ENCODE peak calls at places on chromosomes 4 and X, in ten cellular contexts. L, S, U, G, P, R, H, Z, A and N are unnamed samples. For H3K27me3, the result is how much of the 10 kb centered on the place peaks cover.

GRCh38 chrX:56932106-56932505 is 63.2 kb downstream of the SPIN3 start:
- DNase-seq in Z (no peak), H (no peak), P (no peak), S (no peak), R (no peak), U (no peak), A (no peak), L (no peak), G (no peak), N (no peak)

GRCh38 chr4:46945062-46945461 is 36.0 kb upstream of the COX7B2 start:
- DNase-seq in P (no peak), S (no peak), A (no peak), L (no peak), R (no peak), H (no peak), G (no peak), U (no peak), Z (no peak), N (no peak)

GRCh38 chr4:6404611-6405416 is 67.6 kb downstream of the PPP2R2C start:
- DNase-seq in S (no peak), A (no peak), L (no peak), P (no peak), U (no peak), G (no peak), H (peak), R (no peak), Z (no peak), N (no peak)

GRCh38 chr4:150342945-150343344 is 239.0 kb upstream of the MAB21L2 start:
- DNase-seq in H (no peak), Z (peak), L (no peak), S (peak), R (no peak), G (no peak), P (no peak), U (no peak), A (no peak), N (no peak)

GRCh38 chrX:38060331-38060878 is 54.1 kb downstream of the SYTL5 start:
- DNase-seq in R (no peak), Z (no peak), S (no peak), G (no peak), A (peak), H (no peak), L (no peak), U (no peak), P (no peak), N (no peak)

GRCh38 chrX:48617542-48618340 is 20.4 kb downstream of the WDR13 start:
- DNase-seq in A (peak), L (no peak), Z (no peak), R (no peak), H (no peak), U (no peak), G (no peak), P (no peak), S (no peak), N (no peak)

GRCh38 chrX:154712781-154713391 is 38.0 kb downstream of the GAB3 start:
- DNase-seq in P (no peak), U (no peak), R (no peak), A (peak), S (no peak), G (no peak), H (peak), Z (no peak), L (no peak), N (no peak)

GRCh38 chrX:81866873-81867272 is 665.0 kb downstream of the SH3BGRL start:
- DNase-seq in Z (no peak), P (no peak), L (no peak), A (no peak), U (no peak), R (no peak), S (no peak), H (no peak), G (no peak), N (no peak)

GRCh38 chr4:78040431-78040830 is 16.7 kb upstream of the FRAS1 start:
- DNase-seq in S (no peak), L (no peak), A (peak), U (no peak), H (no peak), Z (no peak), R (no peak), G (no peak), P (no peak), N (no peak)

GRCh38 chr4:150814873-150815272 is 200.2 kb downstream of the LRBA start:
- DNase-seq in Z (no peak), R (no peak), L (no peak), G (no peak), P (no peak), H (no peak), U (no peak), A (no peak), S (no peak), N (no peak)

GRCh38 chrX:44898411-44899221 is 25.6 kb downstream of the KDM6A start:
- DNase-seq in Z (no peak), H (no peak), L (no peak), G (no peak), R (no peak), A (peak), S (no peak), P (no peak), U (peak), N (no peak)

GRCh38 chr4:74549936-74550335 is 105.0 kb downstream of the AREG start:
- DNase-seq in H (no peak), R (no peak), S (no peak), L (no peak), P (no peak), G (no peak), A (peak), U (no peak), Z (no peak), N (no peak)

GRCh38 chr4:44256414-44256813 is 192.2 kb downstream of the KCTD8 start:
- DNase-seq in S (no peak), U (no peak), P (no peak), H (no peak), L (no peak), A (no peak), Z (no peak), R (no peak), G (no peak), N (no peak)

GRCh38 chrX:20951016-20951795 is 423.0 kb upstream of the CNKSR2 start:
- DNase-seq in Z (peak), P (no peak), R (no peak), H (no peak), L (peak), S (no peak), U (no peak), A (no peak), G (no peak), N (no peak)

GRCh38 chr4:142452132-142452855 is 393.8 kb downstream of the INPP4B start:
- DNase-seq in H (no peak), S (no peak), G (no peak), U (no peak), R (no peak), A (peak), Z (no peak), L (no peak), P (no peak), N (no peak)

GRCh38 chrX:110477593-110478228 is 119.1 kb downstream of the RTL9 start:
- DNase-seq in S (no peak), R (no peak), L (no peak), P (no peak), G (no peak), U (no peak), Z (no peak), A (no peak), H (no peak), N (no peak)

GRCh38 chr4:38155589-38156294 is 195.5 kb downstream of the PTTG2 start:
- DNase-seq in R (no peak), G (no peak), U (no peak), Z (no peak), P (no peak), A (no peak), L (no peak), H (no peak), S (no peak), N (no peak)

GRCh38 chrX:41350976-41351569 is 17.1 kb downstream of the DDX3X start:
- DNase-seq in R (no peak), G (no peak), Z (no peak), A (no peak), H (no peak), L (no peak), U (no peak), P (no peak), S (no peak), N (no peak)

GRCh38 chrX:154998204-154998880 is 24.2 kb downstream of the F8 start:
- DNase-seq in S (no peak), P (no peak), A (no peak), R (no peak), G (no peak), L (no peak), U (no peak), H (no peak), Z (no peak), N (no peak)

GRCh38 chrX:68935362-68935761 is 106.5 kb downstream of the EFNB1 start:
- DNase-seq in S (no peak), Z (no peak), H (no peak), A (no peak), L (no peak), P (no peak), U (no peak), G (no peak), R (peak), N (no peak)

GRCh38 chr4:26412381-26413372 is 77.6 kb downstream of the CCKAR start:
- DNase-seq in P (no peak), G (no peak), A (no peak), U (no peak), S (peak), R (peak), H (no peak), L (no peak), Z (peak), N (no peak)

GRCh38 chr4:114857831-114858230 is 255.6 kb downstream of the NDST4 start:
- DNase-seq in R (no peak), G (no peak), A (no peak), P (peak), S (no peak), L (no peak), H (no peak), Z (no peak), U (no peak), N (no peak)

DNA sequence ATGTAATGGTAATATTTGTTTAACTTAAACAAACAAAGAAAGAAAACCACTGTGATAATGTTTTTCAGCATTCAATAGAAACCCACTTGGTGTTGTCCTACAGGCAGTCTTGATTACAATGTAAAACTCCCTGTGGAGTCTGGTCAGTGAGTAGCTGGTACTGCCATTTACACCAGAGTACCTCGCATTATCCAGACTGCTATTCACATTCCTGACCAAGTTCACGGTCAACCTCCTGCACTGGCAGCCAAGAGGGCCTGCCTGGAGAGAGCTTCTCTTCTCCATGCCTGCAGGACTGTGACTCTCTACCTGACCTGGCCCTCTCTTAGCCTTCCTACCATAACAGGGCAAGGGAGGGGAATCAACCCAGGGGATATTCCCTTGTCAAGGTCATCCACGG is 2.9 kb upstream of the LONRF3 start:
- DNase-seq in P (no peak), G (no peak), L (no peak), A (no peak), H (no peak), S (no peak), U (no peak), R (no peak), Z (no peak), N (no peak)
- H3K27me3 ChIP-seq in P (under half), G (under half), L (under half), A (under half), H (under half), S (under half), U (under half), R (under half), Z (under half), N (under half)

GRCh38 chr4:56654238-56654632 is 26.9 kb downstream of the HOPX start:
- DNase-seq in G (peak), H (no peak), R (peak), P (no peak), U (no peak), S (no peak), Z (no peak), L (no peak), A (peak), N (no peak)

GRCh38 chr4:56656346-56656643 is 24.8 kb downstream of the HOPX start:
- DNase-seq in P (peak), R (peak), U (no peak), H (peak), L (no peak), Z (no peak), G (no peak), S (peak), A (no peak), N (no peak)

GRCh38 chr4:56657128-56657527 is 24.0 kb downstream of the HOPX start:
- DNase-seq in S (no peak), R (no peak), U (no peak), A (no peak), P (no peak), G (no peak), L (no peak), Z (no peak), H (no peak), N (no peak)

GRCh38 chr4:56655209-56655626 is 25.9 kb downstream of the HOPX start:
- DNase-seq in U (no peak), A (peak), H (no peak), R (peak), P (peak), S (peak), Z (no peak), G (peak), L (no peak), N (no peak)

GRCh38 chr4:56655627-56656345 is 25.3 kb downstream of the HOPX start:
- DNase-seq in U (no peak), P (peak), Z (no peak), H (peak), S (no peak), L (no peak), G (no peak), R (peak), A (no peak), N (no peak)
- H3K4me3 ChIP-seq in U (no peak), P (peak), Z (peak), H (peak), S (peak), L (peak), G (peak), R (peak), A (peak), N (peak)

DNA sequence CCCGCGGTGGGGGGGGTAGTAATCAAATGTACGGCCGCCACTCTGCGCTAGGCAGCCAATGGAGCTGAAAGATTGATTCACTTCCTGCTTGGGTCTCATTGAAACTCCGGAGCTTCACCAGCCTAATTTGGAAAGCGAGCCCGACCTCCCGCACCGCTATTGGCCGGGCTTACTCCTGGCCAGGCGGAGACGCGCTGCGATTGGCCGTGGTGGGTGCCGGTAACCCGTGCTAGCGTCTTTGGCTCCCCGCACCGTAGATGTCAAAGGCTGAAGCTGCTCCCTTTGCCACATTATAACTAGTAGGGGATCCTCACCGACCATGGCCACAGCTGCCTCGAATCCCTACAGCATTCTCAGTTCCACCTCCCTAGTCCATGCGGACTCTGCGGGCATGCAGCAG is at the start of gene POU3F4:
- DNase-seq in U (no peak), P (no peak), Z (no peak), H (no peak), R (no peak), G (no peak), S (no peak), A (peak), L (no peak), N (no peak)
- H3K27me3 ChIP-seq in U (under half), P (half or more), Z (under half), H (under half), R (under half), G (under half), S (half or more), A (under half), L (under half), N (under half)

DNA sequence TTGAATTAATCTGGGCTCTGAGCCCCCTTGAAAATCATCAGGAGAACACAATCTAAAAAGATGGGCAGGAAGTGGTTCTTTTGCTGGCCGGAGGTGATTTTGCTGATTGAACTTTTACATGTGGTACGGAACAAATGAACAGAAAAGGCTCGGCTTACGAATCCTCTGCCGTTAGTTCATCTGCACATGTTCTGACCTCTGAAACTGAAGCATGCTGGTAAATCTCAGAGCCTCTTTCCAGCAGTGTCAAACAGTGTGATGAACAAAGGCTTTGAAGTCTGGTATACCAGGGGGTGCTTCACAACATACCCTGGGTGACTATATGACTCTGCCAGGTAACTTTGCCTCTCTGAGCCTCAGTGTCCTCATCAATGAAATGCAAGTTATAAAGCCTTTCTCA is 194.2 kb upstream of the C1QTNF7 start:
- DNase-seq in S (no peak), P (no peak), A (peak), R (no peak), L (no peak), U (no peak), H (no peak), G (no peak), Z (no peak), N (no peak)
- H3K4me3 ChIP-seq in S (no peak), P (no peak), A (peak), R (no peak), L (no peak), U (no peak), H (peak), G (no peak), Z (no peak), N (no peak)

GRCh38 chr4:110418641-110419040 is 57.3 kb upstream of the ENPEP start:
- DNase-seq in H (no peak), G (no peak), R (no peak), U (no peak), A (no peak), Z (no peak), S (no peak), L (no peak), P (no peak), N (no peak)
- H3K27me3 ChIP-seq in H (under half), G (under half), R (under half), U (under half), A (under half), Z (under half), S (under half), L (under half), P (under half), N (under half)

DNA sequence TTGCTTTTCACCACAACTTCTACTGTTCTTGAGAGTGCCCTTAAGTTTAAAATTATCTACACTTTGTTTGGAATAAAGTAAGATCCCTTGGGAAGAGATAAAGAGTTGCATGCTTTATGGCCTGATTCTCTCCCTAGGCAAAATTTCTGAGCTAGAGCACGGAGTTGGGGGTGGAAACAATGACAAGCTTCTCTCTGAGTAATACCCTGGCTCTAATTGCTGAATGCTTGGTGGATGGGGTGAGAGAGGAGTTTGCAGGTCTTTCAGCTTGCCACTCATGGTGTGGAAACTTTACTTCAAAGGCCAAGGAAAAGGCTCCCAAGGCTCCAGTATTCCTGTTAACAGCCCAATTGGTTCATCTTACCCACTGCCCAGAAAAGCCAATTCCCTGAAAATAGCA is 26.1 kb upstream of the PRDM8 start:
- DNase-seq in R (no peak), U (no peak), S (no peak), L (no peak), P (no peak), G (no peak), A (peak), H (no peak), Z (no peak), N (no peak)
- H3K4me3 ChIP-seq in R (no peak), U (no peak), S (no peak), L (no peak), P (no peak), G (no peak), A (no peak), H (peak), Z (no peak), N (no peak)

DNA sequence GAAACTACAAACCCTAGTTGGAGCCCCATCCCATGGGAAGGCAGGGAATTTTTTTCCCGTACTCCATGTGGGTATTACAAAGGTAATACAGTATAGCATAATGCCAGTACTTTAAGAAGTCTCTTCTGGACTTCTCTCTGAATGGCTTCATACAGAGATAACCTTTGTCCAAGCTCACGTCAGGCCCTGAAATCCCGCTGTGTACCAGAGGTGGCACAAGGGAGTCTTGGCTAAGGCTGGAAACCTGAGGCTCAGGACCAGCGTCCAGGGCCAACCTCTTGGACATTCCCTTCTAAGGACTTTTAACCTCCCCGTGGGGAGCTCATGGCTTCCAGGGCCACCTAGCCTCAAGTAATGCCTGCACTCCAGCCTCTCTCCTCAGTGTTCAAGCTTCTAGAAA is 338.9 kb upstream of the FAM241A start:
- DNase-seq in R (no peak), G (no peak), P (peak), L (no peak), A (no peak), Z (no peak), U (peak), S (no peak), H (no peak), N (no peak)
- H3K27me3 ChIP-seq in R (under half), G (under half), P (under half), L (under half), A (under half), Z (under half), U (under half), S (under half), H (under half), N (under half)

DNA sequence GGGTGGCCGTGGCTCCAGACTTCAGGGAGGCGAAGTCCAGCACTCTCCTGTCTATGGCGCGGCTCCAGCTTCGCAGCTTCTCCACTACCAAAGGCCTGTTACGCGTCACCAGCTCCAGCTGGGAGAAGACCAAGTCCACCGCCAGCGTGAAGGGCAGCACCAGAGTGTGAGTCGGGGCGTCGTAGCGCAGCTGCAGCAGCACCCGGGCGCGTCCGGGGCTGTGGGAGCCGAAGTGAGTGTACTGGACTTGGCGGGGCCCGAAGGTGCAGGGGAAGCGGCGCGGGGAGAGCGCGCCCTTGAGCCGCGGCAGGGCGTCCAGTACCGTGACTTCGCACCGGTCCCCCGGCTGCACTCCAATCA is 435 bp downstream of the FREM3 start:
- DNase-seq in G (no peak), R (no peak), H (no peak), Z (no peak), S (no peak), A (peak), U (no peak), L (no peak), P (peak), N (no peak)
- H3K4me3 ChIP-seq in G (no peak), R (peak), H (no peak), Z (no peak), S (peak), A (peak), U (no peak), L (peak), P (peak), N (peak)